ENCODE peak calls at places on chromosomes 16 and 17, in five cellular contexts. R is psoas muscle, J is heart left ventricle, N is upper lobe of right lung, O is PC-3. Y is an unnamed sample.

GRCh38 chr17:47279062-47279801 is 25.6 kb downstream of the ITGB3 start:
- ATAC-seq in R (peak; percentile 80), J (peak; percentile 80), N (peak; percentile 90), O (peak; percentile 36), Y (peak; percentile 86)

GRCh38 chr17:14165672-14166071 is 71.0 kb downstream of the CDRT15 start:
- ATAC-seq in R (no peak), J (no peak), N (no peak), O (no peak), Y (no peak)

GRCh38 chr16:65227041-65227835 is 105.4 kb upstream of the CDH11 start:
- ATAC-seq in R (no peak), J (no peak), N (no peak), O (no peak), Y (no peak)

GRCh38 chr17:59643159-59643857 is 23.6 kb downstream of the CLTC start:
- ATAC-seq in R (peak; percentile 93), J (peak; percentile 56), N (peak; percentile 65), O (peak; percentile 61), Y (peak; percentile 51)

GRCh38 chr16:46765050-46765449 is 16.9 kb upstream of the MYLK3 start:
- ATAC-seq in R (no peak), J (no peak), N (no peak), O (no peak), Y (no peak)

GRCh38 chr16:27340654-27341053 is 26.9 kb downstream of the IL4R start:
- ATAC-seq in R (no peak), J (peak; percentile 50), N (peak; percentile 15), O (no peak), Y (no peak)

GRCh38 chr17:18933102-18934058 is 18.6 kb upstream of the SLC5A10 start:
- ATAC-seq in R (no peak), J (peak; percentile 30), N (peak; percentile 32), O (no peak), Y (no peak)

GRCh38 chr17:61139219-61139618 is 260.4 kb upstream of the TBX2 start:
- ATAC-seq in R (no peak), J (peak; percentile 72), N (peak; percentile 85), O (peak; percentile 27), Y (no peak)

GRCh38 chr17:78335176-78335575 is 24.7 kb downstream of the SOCS3 start:
- ATAC-seq in R (no peak), J (no peak), N (no peak), O (no peak), Y (no peak)

GRCh38 chr16:35188288-35189155 is 1729.1 kb downstream of the TP53TG3F start:
- ATAC-seq in R (no peak), J (no peak), N (peak; percentile 62), O (no peak), Y (no peak)

GRCh38 chr17:75755990-75756389 is 9.0 kb downstream of the GALK1 start:
- ATAC-seq in R (no peak), J (no peak), N (peak; percentile 5), O (no peak), Y (no peak)

GRCh38 chr17:48544356-48545021 is 420 bp downstream of the HOXB2 start:
- ATAC-seq in R (peak; percentile 58), J (peak; percentile 68), N (peak; percentile 59), O (no peak), Y (peak; percentile 87)

GRCh38 chr16:106623-107324 is 28.7 kb downstream of the MPG start:
- ATAC-seq in R (peak; percentile 39), J (peak; percentile 36), N (peak; percentile 83), O (peak; percentile 73), Y (peak; percentile 59)
- TF ChIP-seq CTCF in R (peak; percentile 82), J (peak; percentile 74), N (peak; percentile 81), O (peak; percentile 71), Y (peak; percentile 74)

GRCh38 chr16:88781140-88782077 is 3.6 kb downstream of the PIEZO1 start:
- ATAC-seq in R (no peak), J (peak; percentile 10), N (peak; percentile 45), O (no peak), Y (no peak)
- H3K4me3 ChIP-seq in R (no peak overlapping the region), J (no peak overlapping the region), N (peak overlapping the region; percentile 14), O (peak overlapping the region; percentile 76), Y (no peak overlapping the region)

DNA sequence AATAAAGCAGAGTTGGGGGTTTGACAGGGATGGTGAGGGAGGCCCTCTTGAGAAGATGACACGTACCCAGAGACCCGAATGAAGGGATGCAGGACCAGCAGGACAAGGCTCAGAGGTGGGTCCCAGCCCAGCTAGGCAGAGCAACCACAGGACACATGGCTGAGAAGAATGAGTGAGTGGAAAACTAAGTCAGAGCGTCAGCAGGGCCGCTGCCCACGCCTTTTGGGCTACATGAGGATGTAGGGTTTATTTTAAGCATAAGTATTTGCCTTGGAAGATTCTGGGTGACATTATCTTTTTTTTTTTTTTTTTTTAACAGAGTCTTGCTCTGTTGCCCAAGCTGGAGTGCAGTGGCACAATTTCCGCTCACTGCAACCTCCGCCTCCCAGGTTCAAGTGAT is 176.0 kb downstream of the TMEM132E start:
- ATAC-seq in R (no peak), J (no peak), N (no peak), O (no peak), Y (no peak)
- TF ChIP-seq CTCF in R (no peak), J (no peak), N (no peak), O (no peak), Y (no peak)

GRCh38 chr17:40559954-40560591 is 5.2 kb downstream of the CCR7 start:
- ATAC-seq in R (peak; percentile 96), J (peak; percentile 85), N (peak; percentile 97), O (peak; percentile 96), Y (peak; percentile 89)

GRCh38 chr17:40561871-40562611 is 3.2 kb downstream of the CCR7 start:
- ATAC-seq in R (no peak), J (no peak), N (no peak), O (no peak), Y (no peak)

GRCh38 chr17:40559016-40559853 is 6.0 kb downstream of the CCR7 start:
- ATAC-seq in R (no peak), J (no peak), N (no peak), O (no peak), Y (no peak)

GRCh38 chr17:40561294-40561870 is 3.9 kb downstream of the CCR7 start:
- ATAC-seq in R (no peak), J (no peak), N (no peak), O (no peak), Y (no peak)

DNA sequence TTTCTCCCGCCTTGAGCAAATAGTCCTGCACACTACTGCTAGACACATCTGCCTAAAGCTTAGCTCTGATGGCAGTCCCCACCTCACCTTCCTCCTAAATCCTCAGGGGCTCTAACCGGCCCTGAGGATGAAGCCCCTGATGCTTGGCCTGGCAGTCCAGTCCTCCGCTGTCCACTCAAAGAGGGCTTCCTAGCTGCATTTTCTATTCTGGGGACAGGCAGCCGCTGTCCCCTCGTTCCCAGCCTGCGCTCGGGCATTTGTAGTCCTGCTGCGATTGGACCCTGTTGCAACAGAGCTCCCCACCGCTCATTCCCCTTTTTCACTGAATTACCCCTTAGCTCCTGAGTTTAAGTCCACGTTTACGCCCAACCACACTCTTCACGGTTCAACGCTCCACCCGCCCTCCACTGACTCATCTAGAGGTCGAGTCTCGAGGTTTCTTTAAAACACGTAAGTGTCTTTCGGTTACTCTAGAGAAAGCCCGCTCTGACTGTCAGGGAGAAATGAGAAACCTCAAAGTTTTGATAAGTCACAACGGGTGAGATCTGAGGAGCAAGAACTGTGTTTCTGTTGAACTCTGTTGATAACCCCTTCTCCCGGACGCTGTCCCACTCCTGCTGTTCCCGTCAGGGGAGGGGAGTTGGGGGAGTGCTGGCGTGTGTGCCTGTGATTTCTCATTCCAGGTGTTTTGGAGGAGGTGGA is 4.5 kb downstream of the CCR7 start:
- ATAC-seq in R (peak; percentile 25), J (no peak), N (peak; percentile 4), O (no peak), Y (peak; percentile 3)
- H3K4me3 ChIP-seq in R (no peak overlapping the region), J (peak overlapping the region; percentile 41), N (peak overlapping the region; percentile 12), O (no peak overlapping the region), Y (peak overlapping the region; percentile 14)

Y was measured in gastroesophageal sphincter.